ENCODE peak calls at places on chromosomes 6 and 20, in seven cellular contexts. A is BE2C, G is choroid plexus epithelial cell, F is BJ, Y is psoas muscle, B is HCT116, V is astrocyte of the spinal cord. M is an unnamed sample.

GRCh38 chr6:15922510-15923307 is 206.2 kb upstream of the MYLIP start:
- DNase-seq in G (peak; percentile 87), V (peak; percentile 73), Y (no peak), F (peak; percentile 76), A (peak; percentile 50), B (no peak), M (no peak)

GRCh38 chr20:8433286-8433685 is 301.2 kb downstream of the PLCB1 start:
- DNase-seq in A (peak; percentile 18), G (no peak), B (no peak), V (no peak), Y (no peak), F (no peak), M (no peak)

GRCh38 chr6:43287717-43288679 is 10.1 kb upstream of the SLC22A7 start:
- DNase-seq in G (no peak), Y (no peak), A (no peak), V (no peak), B (no peak), F (no peak), M (no peak)

GRCh38 chr6:9334979-9335378 is 899.6 kb upstream of the SLC35B3 start:
- DNase-seq in B (no peak), Y (no peak), V (no peak), F (peak; percentile 22), G (peak; percentile 8), A (no peak), M (no peak)

GRCh38 chr6:112503210-112503609 is 156.1 kb downstream of the RFPL4B start:
- DNase-seq in A (no peak), G (peak; percentile 26), Y (no peak), F (no peak), V (peak; percentile 29), B (no peak), M (no peak)

GRCh38 chr6:166584813-166585429 is 1.6 kb downstream of the RAMACL start:
- DNase-seq in Y (no peak), V (peak; percentile 57), A (no peak), G (peak; percentile 58), B (no peak), F (peak; percentile 47), M (no peak)

GRCh38 chr20:8829232-8829631 is 239.7 kb upstream of the PLCB4 start:
- DNase-seq in A (no peak), V (no peak), G (no peak), F (no peak), Y (no peak), B (no peak), M (no peak)

GRCh38 chr6:164039954-164040375 is 625.4 kb downstream of the QKI start:
- DNase-seq in F (no peak), V (no peak), Y (peak; percentile 27), A (no peak), G (peak; percentile 50), B (no peak), M (no peak)

GRCh38 chr20:60407011-60407771 is 449.0 kb downstream of the CDH26 start:
- DNase-seq in B (no peak), A (no peak), F (no peak), G (no peak), Y (no peak), V (no peak), M (no peak)

GRCh38 chr6:38095054-38095453 is 275.5 kb downstream of the ZFAND3 start:
- DNase-seq in B (no peak), Y (no peak), F (peak; percentile 13), V (peak; percentile 60), A (no peak), G (peak; percentile 73), M (no peak)

GRCh38 chr20:49228676-49229075 is 9.5 kb downstream of the DDX27 start:
- DNase-seq in A (no peak), F (no peak), Y (no peak), G (no peak), B (no peak), V (no peak), M (no peak)

GRCh38 chr6:51513891-51514290 is 573.5 kb downstream of the PKHD1 start:
- DNase-seq in B (no peak), F (no peak), Y (no peak), A (no peak), G (no peak), V (no peak), M (no peak)

GRCh38 chr20:2918096-2919049 is 45.1 kb downstream of the PTPRA start:
- DNase-seq in F (no peak), A (no peak), V (no peak), Y (no peak), B (no peak), G (no peak), M (no peak)

GRCh38 chr6:2464641-2465040 is 219.2 kb upstream of the GMDS start:
- DNase-seq in F (no peak), G (no peak), V (no peak), Y (no peak), A (no peak), B (no peak), M (no peak)

GRCh38 chr20:25864326-25864970 is 167.8 kb upstream of the ZNF337 start:
- DNase-seq in A (no peak), Y (no peak), V (no peak), G (no peak), F (no peak), B (no peak), M (no peak)

GRCh38 chr6:107976267-107976783 is 18.3 kb upstream of the SEC63 start:
- DNase-seq in G (no peak), B (no peak), V (no peak), A (no peak), Y (no peak), F (no peak), M (no peak)

GRCh38 chr20:57844626-57845596 is 135.1 kb upstream of the PMEPA1 start:
- DNase-seq in V (no peak), F (no peak), Y (no peak), A (no peak), G (no peak), B (no peak), M (no peak)

GRCh38 chr20:49260218-49260617 is 17.6 kb downstream of the ZNFX1 start:
- DNase-seq in Y (no peak), A (no peak), B (no peak), V (no peak), G (no peak), F (no peak), M (no peak)

GRCh38 chr20:37803476-37804307 is 99.2 kb upstream of the VSTM2L start:
- DNase-seq in V (no peak), F (no peak), G (no peak), Y (no peak), B (no peak), A (no peak), M (no peak)

GRCh38 chr6:168559574-168560098 is 118.7 kb downstream of the SMOC2 start:
- DNase-seq in A (no peak), F (no peak), Y (no peak), G (no peak), V (no peak), B (no peak), M (no peak)

GRCh38 chr6:129632081-129632758 is 77.8 kb downstream of the ARHGAP18 start:
- DNase-seq in Y (no peak), V (no peak), F (no peak), A (no peak), G (no peak), B (no peak), M (no peak)

GRCh38 chr20:44171775-44172571 is 15.0 kb downstream of the JPH2 start:
- DNase-seq in B (no peak), A (no peak), F (no peak), Y (no peak), V (no peak), G (no peak), M (no peak)

GRCh38 chr20:44166008-44166407 is 21.0 kb downstream of the JPH2 start:
- DNase-seq in A (no peak), B (no peak), Y (no peak), V (peak; percentile 47), G (peak; percentile 10), F (no peak), M (no peak)

GRCh38 chr20:44170796-44171410 is 16.1 kb downstream of the JPH2 start:
- DNase-seq in B (no peak), V (no peak), F (no peak), A (no peak), Y (no peak), G (no peak), M (no peak)

GRCh38 chr20:44167736-44168135 is 19.3 kb downstream of the JPH2 start:
- DNase-seq in B (no peak), A (no peak), V (no peak), G (no peak), F (no peak), Y (no peak), M (no peak)

DNA sequence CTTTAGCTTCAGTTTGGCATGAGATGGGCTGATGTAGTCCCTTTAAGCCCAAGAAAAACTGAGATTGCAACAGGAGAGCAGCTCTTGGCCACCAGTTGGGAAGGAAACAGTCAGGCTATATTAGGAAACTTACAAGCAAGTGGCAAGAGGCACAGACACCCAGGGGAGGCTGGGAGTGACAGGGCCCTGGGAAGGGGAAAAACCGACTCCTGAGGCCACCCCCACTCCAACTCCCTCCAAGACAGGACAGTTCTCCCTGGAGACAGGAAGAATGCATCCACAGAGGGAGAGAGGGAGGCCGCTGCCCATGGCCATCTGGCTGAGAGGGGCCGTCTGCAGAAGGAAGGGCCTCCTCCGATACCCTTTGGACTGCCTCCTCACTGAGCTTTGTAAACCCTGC is 20.5 kb downstream of the JPH2 start:
- DNase-seq in F (peak; percentile 30), Y (peak; percentile 64), B (no peak), G (peak; percentile 18), V (peak; percentile 37), A (no peak), M (no peak)
- TF ChIP-seq CTCF in F (no peak), Y (no peak), B (no peak), G (no peak), V (no peak), A (no peak), M (no peak)

DNA sequence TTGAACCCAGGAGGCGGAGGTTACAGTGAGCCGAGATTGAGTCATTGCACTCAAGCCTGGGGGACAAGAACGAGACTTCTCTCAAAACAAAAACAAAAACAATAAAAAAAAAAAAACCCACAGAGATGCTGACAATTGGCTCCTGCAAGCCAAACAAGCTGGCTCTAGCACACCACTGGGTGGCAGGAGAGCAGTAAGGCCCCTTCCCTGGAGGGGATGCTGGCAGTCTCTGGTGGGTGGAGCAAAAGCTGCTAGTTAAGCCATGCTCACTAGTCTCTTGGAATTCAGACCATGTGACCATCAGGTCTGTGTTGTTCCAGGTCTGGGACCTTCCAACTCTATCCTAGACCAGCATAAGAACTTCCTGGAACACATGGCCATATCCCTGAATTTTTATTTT is 18.9 kb upstream of the DSN1 start:
- DNase-seq in A (peak; percentile 62), V (peak; percentile 66), F (no peak), G (peak; percentile 73), Y (no peak), B (peak; percentile 57), M (no peak)
- TF ChIP-seq CTCF in A (peak; percentile 63), V (peak; percentile 67), F (peak; percentile 59), G (peak; percentile 71), Y (peak; percentile 21), B (peak; percentile 52), M (no peak)

DNA sequence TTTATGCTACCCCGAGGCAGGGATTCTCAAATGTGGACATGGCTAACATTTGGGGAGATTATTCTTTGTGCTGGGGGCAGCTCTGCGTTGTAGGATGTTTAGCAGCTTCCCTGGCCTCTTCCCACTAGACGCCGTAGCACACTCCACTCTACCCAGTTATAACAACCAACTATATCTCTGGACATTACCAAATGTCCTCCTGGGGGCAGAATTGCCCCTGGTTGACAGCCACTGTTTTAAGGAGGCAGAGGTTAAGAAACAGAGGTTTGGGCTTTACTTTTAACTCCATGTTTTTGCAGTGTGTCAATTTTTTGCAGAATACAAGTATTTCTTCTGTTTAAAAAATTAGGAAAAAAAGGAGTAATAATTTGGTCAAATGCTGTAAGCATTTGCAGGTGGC is 56.2 kb upstream of the BMP6 start:
- DNase-seq in F (no peak), V (no peak), G (no peak), B (no peak), Y (no peak), A (no peak), M (no peak)
- TF ChIP-seq CTCF in F (no peak), V (no peak), G (peak; percentile 7), B (peak; percentile 42), Y (no peak), A (peak; percentile 5), M (no peak)

GRCh38 chr6:39698789-39699188 is 26.4 kb downstream of the KIF6 start:
- DNase-seq in A (no peak), V (no peak), Y (no peak), F (no peak), G (no peak), B (no peak), M (no peak)
- TF ChIP-seq CTCF in A (no peak), V (no peak), Y (no peak), F (no peak), G (no peak), B (no peak), M (no peak)